ENCODE peak calls at places on chromosomes 6 and 20, in nine cellular contexts. G, C, J, B, X, W, Q, R and E are unnamed samples.

GRCh38 chr20:2729791-2730190 is 37.2 kb downstream of the EBF4 start:
- DNase-seq in G (no peak), C (peak), J (no peak), B (no peak), X (no peak), W (no peak), Q (no peak), R (no peak), E (no peak)

GRCh38 chr20:62030834-62031434 is 34.7 kb downstream of the TAF4 start:
- DNase-seq in G (peak), C (no peak), J (no peak), B (no peak), X (no peak), W (peak), Q (peak), R (no peak), E (peak)

GRCh38 chr6:40394381-40394780 is 192.8 kb downstream of the LRFN2 start:
- DNase-seq in G (no peak), C (no peak), J (no peak), B (no peak), X (no peak), W (no peak), Q (no peak), R (no peak), E (no peak)

GRCh38 chr6:167296902-167297301 is 5.8 kb downstream of the UNC93A start:
- DNase-seq in G (no peak), C (no peak), J (no peak), B (no peak), X (no peak), W (no peak), Q (no peak), R (no peak), E (no peak)

GRCh38 chr6:170292778-170293164 is 1.9 kb upstream of the DLL1 start:
- DNase-seq in G (no peak), C (no peak), J (peak), B (no peak), X (no peak), W (no peak), Q (no peak), R (no peak), E (no peak)

GRCh38 chr6:142648526-142648925 is 296.4 kb downstream of the HIVEP2 start:
- DNase-seq in G (no peak), C (no peak), J (no peak), B (no peak), X (no peak), W (no peak), Q (no peak), R (no peak), E (no peak)

GRCh38 chr20:46303176-46303956 is 4.9 kb downstream of the CDH22 start:
- DNase-seq in G (no peak), C (no peak), J (no peak), B (no peak), X (no peak), W (no peak), Q (no peak), R (no peak), E (no peak)

GRCh38 chr6:36783603-36784378 is 55.5 kb downstream of the CPNE5 start:
- DNase-seq in G (no peak), C (no peak), J (no peak), B (no peak), X (no peak), W (no peak), Q (no peak), R (no peak), E (no peak)

GRCh38 chr6:11727356-11727755 is 51.2 kb downstream of the ADTRP start:
- DNase-seq in G (no peak), C (peak), J (no peak), B (no peak), X (no peak), W (no peak), Q (no peak), R (no peak), E (no peak)

GRCh38 chr6:96164802-96165201 is 149.0 kb downstream of the FUT9 start:
- DNase-seq in G (no peak), C (no peak), J (no peak), B (no peak), X (no peak), W (no peak), Q (no peak), R (no peak), E (no peak)

GRCh38 chr6:6825986-6826901 is 237.7 kb downstream of the LY86 start:
- DNase-seq in G (peak), C (peak), J (no peak), B (peak), X (no peak), W (peak), Q (peak), R (no peak), E (peak)

GRCh38 chr6:144897441-144897921 is 612.3 kb downstream of the UTRN start:
- DNase-seq in G (no peak), C (peak), J (no peak), B (no peak), X (no peak), W (no peak), Q (no peak), R (no peak), E (no peak)

GRCh38 chr6:57040011-57040410 is 6.5 kb upstream of the KIAA1586 start:
- DNase-seq in G (no peak), C (no peak), J (peak), B (no peak), X (no peak), W (no peak), Q (no peak), R (no peak), E (no peak)

GRCh38 chr6:45920819-45921511 is 94.7 kb downstream of the CLIC5 start:
- DNase-seq in G (no peak), C (no peak), J (no peak), B (no peak), X (no peak), W (peak), Q (no peak), R (no peak), E (peak)

GRCh38 chr6:14584450-14584849 is 466.9 kb downstream of the CD83 start:
- DNase-seq in G (no peak), C (no peak), J (peak), B (no peak), X (no peak), W (no peak), Q (no peak), R (no peak), E (no peak)

GRCh38 chr6:113414511-113414910 is 442.6 kb upstream of the MARCKS start:
- DNase-seq in G (no peak), C (peak), J (peak), B (peak), X (no peak), W (no peak), Q (no peak), R (no peak), E (no peak)